ENCODE peak calls at places on chromosomes 2 and 18, in eight cellular contexts. M, Q, I, H, K, X, F and S are unnamed samples.

GRCh38 chr2:159497256-159497655 is 119.1 kb downstream of the BAZ2B start:
- DNase-seq in M (peak; percentile 29), Q (no peak), I (no peak), H (no peak), K (peak; percentile 75), X (no peak), F (no peak), S (no peak)

GRCh38 chr2:26721267-26722032 is 28.9 kb downstream of the KCNK3 start:
- DNase-seq in M (no peak), Q (peak; percentile 58), I (no peak), H (no peak), K (no peak), X (peak; percentile 37), F (no peak), S (no peak)

GRCh38 chr2:2662037-2662846 is 331.2 kb upstream of the MYT1L start:
- DNase-seq in M (peak; percentile 49), Q (no peak), I (no peak), H (peak; percentile 87), K (no peak), X (peak; percentile 11), F (peak; percentile 82), S (no peak)

GRCh38 chr18:72233106-72233505 is 311.0 kb downstream of the CBLN2 start:
- DNase-seq in M (no peak), Q (no peak), I (no peak), H (no peak), K (no peak), X (no peak), F (no peak), S (no peak)

GRCh38 chr18:39318462-39318861 is 1752.9 kb upstream of the CELF4 start:
- DNase-seq in M (no peak), Q (no peak), I (no peak), H (no peak), K (no peak), X (no peak), F (no peak), S (no peak)

GRCh38 chr2:223674998-223675609 is 72.9 kb upstream of the SCG2 start:
- DNase-seq in M (no peak), Q (no peak), I (no peak), H (no peak), K (peak; percentile 21), X (no peak), F (no peak), S (no peak)

GRCh38 chr2:202278944-202279343 is 13.4 kb downstream of the NOP58 start:
- DNase-seq in M (no peak), Q (no peak), I (no peak), H (no peak), K (no peak), X (no peak), F (no peak), S (no peak)

GRCh38 chr2:238240761-238241711 is 1.2 kb upstream of the HES6 start:
- DNase-seq in M (peak; percentile 48), Q (peak; percentile 70), I (peak; percentile 64), H (peak; percentile 93), K (peak; percentile 35), X (peak; percentile 73), F (peak; percentile 78), S (no peak)

GRCh38 chr2:226215902-226216503 is 583.6 kb downstream of the IRS1 start:
- DNase-seq in M (peak; percentile 38), Q (peak; percentile 85), I (peak; percentile 45), H (peak; percentile 35), K (peak; percentile 2), X (peak; percentile 75), F (peak; percentile 79), S (no peak)

GRCh38 chr18:68847219-68847860 is 49.5 kb downstream of the CCDC102B start:
- DNase-seq in M (no peak), Q (no peak), I (no peak), H (no peak), K (no peak), X (no peak), F (no peak), S (no peak)

GRCh38 chr2:26735096-26735495 is 29.0 kb upstream of the SLC35F6 start:
- DNase-seq in M (no peak), Q (no peak), I (no peak), H (no peak), K (no peak), X (no peak), F (no peak), S (no peak)

GRCh38 chr2:150608341-150608740 is 120.9 kb upstream of the RND3 start:
- DNase-seq in M (no peak), Q (no peak), I (no peak), H (no peak), K (no peak), X (no peak), F (no peak), S (no peak)

GRCh38 chr18:62981566-62981965 is 266.2 kb downstream of the PHLPP1 start:
- DNase-seq in M (no peak), Q (no peak), I (no peak), H (no peak), K (no peak), X (no peak), F (no peak), S (no peak)

GRCh38 chr2:99481941-99482340 is 7.9 kb downstream of the REV1 start:
- DNase-seq in M (peak; percentile 25), Q (peak; percentile 59), I (no peak), H (no peak), K (no peak), X (peak; percentile 28), F (no peak), S (no peak)

GRCh38 chr2:2782007-2782406 is 450.9 kb upstream of the MYT1L start:
- DNase-seq in M (no peak), Q (no peak), I (no peak), H (no peak), K (no peak), X (no peak), F (no peak), S (no peak)

GRCh38 chr2:62306751-62307468 is 111.0 kb downstream of the B3GNT2 start:
- DNase-seq in M (no peak), Q (peak; percentile 56), I (no peak), H (no peak), K (no peak), X (peak; percentile 50), F (no peak), S (no peak)

GRCh38 chr2:241736111-241736510 is 1.7 kb downstream of the D2HGDH start:
- DNase-seq in M (no peak), Q (no peak), I (no peak), H (no peak), K (no peak), X (no peak), F (no peak), S (no peak)

GRCh38 chr2:241733391-241734207 is 831 bp upstream of the D2HGDH start:
- DNase-seq in M (no peak), Q (no peak), I (no peak), H (no peak), K (no peak), X (no peak), F (no peak), S (no peak)

GRCh38 chr2:241730679-241731293 is 3.6 kb upstream of the D2HGDH start:
- DNase-seq in M (no peak), Q (no peak), I (no peak), H (no peak), K (peak; percentile 9), X (no peak), F (no peak), S (no peak)

GRCh38 chr2:241734467-241735208 is at the start of gene D2HGDH:
- DNase-seq in M (peak; percentile 94), Q (peak; percentile 98), I (peak; percentile 97), H (peak; percentile 90), K (peak; percentile 91), X (peak; percentile 97), F (peak; percentile 97), S (peak; percentile 54)

DNA sequence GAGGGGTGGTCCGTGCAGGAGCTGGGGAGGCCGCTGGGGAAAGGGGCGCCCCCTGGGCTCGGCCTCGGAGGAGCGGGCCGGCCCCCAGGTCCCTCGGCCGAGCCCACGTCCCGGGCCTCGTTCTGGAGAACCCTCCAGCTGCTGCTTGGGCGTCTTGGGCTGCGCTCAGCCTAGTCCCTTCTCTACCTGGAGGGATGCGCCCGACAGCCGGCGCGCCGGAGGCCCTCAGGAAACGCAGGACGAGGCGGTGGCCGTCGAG is 293 bp upstream of the D2HGDH start:
- DNase-seq in M (no peak), Q (no peak), I (no peak), H (no peak), K (no peak), X (no peak), F (no peak), S (no peak)
- TF ChIP-seq POLR2A in M (no peak), Q (no peak), I (no peak), H (no peak), K (no peak), X (peak; percentile 26), F (no peak), S (no peak)

DNA sequence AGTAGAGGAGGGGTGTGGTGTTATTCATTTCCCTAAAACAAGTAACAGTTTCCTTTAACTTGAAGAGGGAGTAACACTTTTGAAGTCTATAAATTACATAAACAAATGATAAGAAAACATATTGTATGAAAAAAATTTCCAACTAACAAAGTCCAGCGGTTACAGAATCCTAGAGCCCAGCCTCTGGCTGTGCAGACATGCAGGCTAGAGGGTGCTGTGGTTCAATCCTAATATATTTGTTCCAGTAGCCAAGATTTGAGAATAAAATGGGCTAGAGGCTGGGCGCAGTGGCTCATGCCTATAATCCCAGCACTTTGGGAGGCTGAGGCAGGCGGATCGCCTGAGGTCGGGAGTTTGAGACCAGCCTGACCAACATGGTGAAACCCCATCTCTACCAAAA is 56.9 kb downstream of the WDR75 start:
- DNase-seq in M (no peak), Q (no peak), I (peak; percentile 42), H (no peak), K (no peak), X (no peak), F (no peak), S (no peak)
- TF ChIP-seq CTCF in M (peak; percentile 24), Q (no peak), I (no peak), H (no peak), K (peak; percentile 29), X (no peak), F (no peak), S (no peak)

GRCh38 chr2:17752281-17752680 is 1.3 kb downstream of the SMC6 start:
- DNase-seq in M (no peak), Q (no peak), I (no peak), H (no peak), K (no peak), X (no peak), F (no peak), S (no peak)
- H3K4me3 ChIP-seq in M (peak overlapping the region; percentile 99), Q (peak overlapping the region; percentile 67), I (peak overlapping the region; percentile 97), H (peak overlapping the region; percentile 95), K (peak overlapping the region; percentile 72), X (no peak overlapping the region), F (no peak overlapping the region), S (peak overlapping the region; percentile 74)

GRCh38 chr18:10261315-10262276 is 192.8 kb upstream of the APCDD1 start:
- DNase-seq in M (no peak), Q (no peak), I (no peak), H (no peak), K (no peak), X (no peak), F (no peak), S (no peak)

GRCh38 chr18:10259934-10260333 is 194.5 kb upstream of the APCDD1 start:
- DNase-seq in M (no peak), Q (no peak), I (no peak), H (no peak), K (no peak), X (no peak), F (no peak), S (no peak)

GRCh38 chr18:10264260-10264659 is 190.2 kb upstream of the APCDD1 start:
- DNase-seq in M (no peak), Q (no peak), I (no peak), H (no peak), K (no peak), X (no peak), F (no peak), S (no peak)

GRCh38 chr18:10252952-10253680 is 201.3 kb upstream of the APCDD1 start:
- DNase-seq in M (no peak), Q (no peak), I (no peak), H (no peak), K (no peak), X (no peak), F (no peak), S (no peak)

GRCh38 chr18:10259075-10259474 is 195.4 kb upstream of the APCDD1 start:
- DNase-seq in M (no peak), Q (no peak), I (no peak), H (no peak), K (no peak), X (no peak), F (no peak), S (no peak)
- TF ChIP-seq POLR2A in M (no peak), Q (no peak), I (no peak), H (no peak), K (no peak), X (no peak), F (no peak), S (no peak)